ENCODE peak calls at places on chromosome 20, in four cellular contexts. One of them, this sample, is unnamed.
A peak's percentile ranks its signal among the peaks of the same experiment; 100 is the strongest.

GRCh38 chr20:39899881-39900280 is 789.2 kb downstream of the MAFB start:
- DNase-seq in IMR-90: no peak
- DNase-seq in H9: peak; percentile 58
- DNase-seq in H1: no peak
- DNase-seq in this sample: no peak

GRCh38 chr20:34311118-34312023 is 8.2 kb upstream of the AHCY start:
- DNase-seq in H9: peak; percentile 86
- DNase-seq in H1: peak; percentile 76
- DNase-seq in IMR-90: no peak
- DNase-seq in this sample: peak; percentile 85

GRCh38 chr20:34437330-34437986 is 74.4 kb downstream of the ITCH start:
- DNase-seq in H9: no peak
- DNase-seq in IMR-90: peak; percentile 74
- DNase-seq in H1: no peak
- DNase-seq in this sample: no peak

GRCh38 chr20:59421089-59421488 is 120.7 kb downstream of the EDN3 start:
- DNase-seq in IMR-90: no peak
- DNase-seq in H1: no peak
- DNase-seq in H9: no peak
- DNase-seq in this sample: no peak

GRCh38 chr20:17557675-17558006 is 12.2 kb upstream of the DSTN start:
- DNase-seq in IMR-90: peak; percentile 94
- DNase-seq in H1: no peak
- DNase-seq in H9: no peak
- DNase-seq in this sample: no peak

GRCh38 chr20:1810926-1811620 is 84.1 kb upstream of the SIRPA start:
- DNase-seq in IMR-90: peak; percentile 72
- DNase-seq in H9: no peak
- DNase-seq in H1: no peak
- DNase-seq in this sample: no peak

GRCh38 chr20:52746190-52746589 is 226.0 kb upstream of the TSHZ2 start:
- DNase-seq in H9: peak; percentile 61
- DNase-seq in H1: peak; percentile 52
- DNase-seq in IMR-90: no peak
- DNase-seq in this sample: peak; percentile 90

GRCh38 chr20:45020236-45020886 is 54.0 kb downstream of the STK4 start:
- DNase-seq in H1: no peak
- DNase-seq in H9: no peak
- DNase-seq in IMR-90: peak; percentile 33
- DNase-seq in this sample: no peak

GRCh38 chr20:33650753-33651561 is 11.2 kb upstream of the C20orf144 start:
- DNase-seq in H1: no peak
- DNase-seq in H9: no peak
- DNase-seq in IMR-90: no peak
- DNase-seq in this sample: no peak

GRCh38 chr20:3744806-3745685 is 12.6 kb downstream of the HSPA12B start:
- DNase-seq in IMR-90: no peak
- DNase-seq in H9: peak; percentile 98
- DNase-seq in H1: peak; percentile 100
- DNase-seq in this sample: peak; percentile 98

GRCh38 chr20:2746636-2747265 is 53.7 kb downstream of the CPXM1 start:
- DNase-seq in H1: no peak
- DNase-seq in IMR-90: no peak
- DNase-seq in H9: no peak
- DNase-seq in this sample: no peak

GRCh38 chr20:46215913-46216707 is 92.2 kb downstream of the CDH22 start:
- DNase-seq in H1: peak; percentile 77
- DNase-seq in H9: peak; percentile 91
- DNase-seq in IMR-90: peak; percentile 28
- DNase-seq in this sample: peak; percentile 99
- H2BK120ac ChIP-seq in H1: no peak overlapping the region
- H2BK120ac ChIP-seq in H9: no peak overlapping the region
- H2BK120ac ChIP-seq in IMR-90: no peak overlapping the region
- H2BK120ac ChIP-seq in this sample: no peak overlapping the region

DNA sequence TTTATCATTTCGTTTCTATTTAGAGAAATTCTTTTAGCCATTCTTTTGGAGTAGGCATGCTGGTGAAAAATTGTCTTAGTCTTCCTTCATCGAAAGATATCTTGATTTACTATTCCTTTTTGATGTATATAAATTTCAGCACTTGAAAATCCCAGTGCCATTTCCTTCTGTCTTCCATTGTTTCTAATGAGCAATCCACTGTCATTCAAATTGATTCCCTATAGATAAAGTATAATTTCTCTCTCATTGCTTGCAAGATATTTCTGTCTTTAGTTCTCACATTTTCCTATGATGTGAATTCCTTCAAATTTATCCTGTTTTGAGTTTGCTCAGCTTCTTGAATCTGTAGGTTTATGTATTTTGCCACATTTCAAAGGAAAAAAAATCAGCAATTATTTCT is 251.1 kb upstream of the CHD6 start:
- DNase-seq in H9: no peak
- DNase-seq in IMR-90: no peak
- DNase-seq in H1: no peak
- DNase-seq in this sample: no peak
- H3K56ac ChIP-seq in H9: no peak overlapping the region
- H3K56ac ChIP-seq in IMR-90: no peak overlapping the region
- H3K56ac ChIP-seq in H1: no peak overlapping the region
- H3K56ac ChIP-seq in this sample: no peak overlapping the region

DNA sequence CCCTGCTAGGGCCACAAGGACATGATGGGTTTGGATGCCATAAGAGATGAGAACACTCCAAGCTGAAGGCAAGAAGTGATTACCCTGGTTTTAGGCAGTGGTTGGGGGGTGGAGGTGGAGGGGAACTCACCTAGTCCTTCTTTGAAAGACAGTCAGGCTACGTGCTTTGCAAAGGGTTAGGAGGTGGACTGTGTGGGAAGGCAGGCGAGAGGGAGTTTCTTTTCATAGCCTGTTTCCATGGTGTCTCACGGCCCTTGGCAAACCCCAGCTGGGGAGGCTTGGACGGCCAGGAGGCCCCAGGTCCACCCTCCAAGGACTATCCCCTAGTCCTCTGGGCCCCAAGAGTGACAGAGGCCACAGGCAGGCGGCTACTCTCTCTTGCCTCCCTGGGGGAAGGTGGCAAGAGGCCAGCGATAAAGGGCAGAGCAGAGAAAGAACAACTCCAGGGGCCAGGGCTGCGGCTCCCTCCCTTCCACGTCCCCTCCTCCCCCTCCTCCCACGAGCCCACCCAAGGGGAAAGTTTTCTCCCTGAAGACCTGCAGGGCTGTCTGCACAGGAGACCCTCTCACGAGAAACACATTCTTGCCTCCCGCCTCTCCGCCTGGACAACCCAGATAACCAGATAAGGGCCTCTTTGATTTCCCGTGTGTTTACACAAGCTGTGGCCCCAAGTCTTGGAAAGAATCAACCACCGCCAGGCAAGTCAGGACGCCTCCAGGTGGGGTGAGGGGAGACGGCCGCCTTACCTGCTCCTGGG is 74.4 kb downstream of the NOL4L start:
- DNase-seq in H1: no peak
- DNase-seq in IMR-90: no peak
- DNase-seq in H9: peak; percentile 31
- DNase-seq in this sample: peak; percentile 50
- H2BK120ac ChIP-seq in H1: no peak overlapping the region
- H2BK120ac ChIP-seq in IMR-90: no peak overlapping the region
- H2BK120ac ChIP-seq in H9: no peak overlapping the region
- H2BK120ac ChIP-seq in this sample: no peak overlapping the region

GRCh38 chr20:10679269-10679668 is 5.5 kb upstream of the JAG1 start:
- DNase-seq in H1: no peak
- DNase-seq in IMR-90: peak; percentile 30
- DNase-seq in H9: no peak
- DNase-seq in this sample: no peak
- H3K56ac ChIP-seq in H1: no peak overlapping the region
- H3K56ac ChIP-seq in IMR-90: no peak overlapping the region
- H3K56ac ChIP-seq in H9: no peak overlapping the region
- H3K56ac ChIP-seq in this sample: no peak overlapping the region

DNA sequence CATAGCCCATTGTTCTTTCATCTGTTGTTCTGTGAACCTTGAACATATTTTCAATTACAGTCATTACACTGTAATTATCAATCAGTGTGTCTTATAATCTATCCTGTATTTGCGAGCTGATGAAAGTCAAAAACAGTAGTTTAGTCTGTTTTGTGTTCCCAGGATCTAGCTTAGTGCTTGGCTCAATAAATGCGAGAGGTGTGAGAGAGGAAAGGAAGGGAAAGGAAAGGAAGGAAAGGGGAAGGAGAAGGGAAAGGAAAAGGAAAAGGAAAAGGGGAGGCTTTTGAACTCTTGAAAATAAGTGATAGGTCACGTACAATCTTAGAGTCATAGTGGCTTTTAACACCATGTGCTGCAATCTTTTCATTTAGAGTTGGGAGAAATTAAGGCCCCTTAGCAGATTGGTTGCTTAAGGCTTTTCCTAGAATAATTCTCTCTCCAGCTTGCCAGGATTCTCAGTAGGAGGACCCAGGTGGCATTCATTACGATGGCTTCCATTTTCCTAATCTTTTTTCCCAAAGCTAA is 433.8 kb upstream of the PLCB4 start:
- DNase-seq in IMR-90: no peak
- DNase-seq in H1: no peak
- DNase-seq in H9: no peak
- DNase-seq in this sample: no peak
- H2BK120ac ChIP-seq in IMR-90: no peak overlapping the region
- H2BK120ac ChIP-seq in H1: no peak overlapping the region
- H2BK120ac ChIP-seq in H9: no peak overlapping the region
- H2BK120ac ChIP-seq in this sample: no peak overlapping the region

DNA sequence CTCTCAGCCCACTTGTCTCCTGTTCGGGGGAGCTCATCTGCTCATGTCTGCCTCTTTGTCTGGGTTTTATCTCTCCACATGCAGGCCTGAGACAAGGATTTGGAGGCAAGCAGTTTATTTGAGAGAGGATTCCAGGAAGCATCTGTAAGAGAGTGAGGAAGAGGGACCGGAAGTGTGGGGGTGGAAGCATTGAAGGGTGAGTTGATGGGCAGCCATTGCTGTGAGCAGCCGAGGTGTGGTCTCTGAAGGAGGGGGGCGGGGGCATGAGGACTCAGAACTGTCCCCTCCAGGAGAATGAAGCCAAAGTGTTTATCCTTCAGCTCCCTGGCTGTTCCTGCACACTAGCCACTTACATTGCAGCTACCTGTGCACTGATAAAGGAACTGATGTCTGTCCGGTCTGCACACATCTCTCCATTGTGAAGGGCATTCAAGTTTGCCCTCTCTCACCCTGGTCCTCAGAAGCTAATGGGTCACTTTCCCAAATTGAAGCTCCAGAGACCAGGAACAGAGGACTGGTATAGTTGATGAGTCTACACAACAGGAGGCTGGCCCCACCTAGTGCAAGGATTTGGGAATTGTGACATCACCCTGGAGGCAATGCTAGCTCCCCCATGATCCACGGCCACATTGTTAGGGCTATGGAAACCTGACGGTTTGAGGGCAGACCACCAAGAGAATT is 100.5 kb upstream of the FOXA2 start:
- DNase-seq in IMR-90: no peak
- DNase-seq in H1: no peak
- DNase-seq in H9: no peak
- DNase-seq in this sample: no peak
- H3K56ac ChIP-seq in IMR-90: no peak overlapping the region
- H3K56ac ChIP-seq in H1: no peak overlapping the region
- H3K56ac ChIP-seq in H9: no peak overlapping the region
- H3K56ac ChIP-seq in this sample: no peak overlapping the region

DNA sequence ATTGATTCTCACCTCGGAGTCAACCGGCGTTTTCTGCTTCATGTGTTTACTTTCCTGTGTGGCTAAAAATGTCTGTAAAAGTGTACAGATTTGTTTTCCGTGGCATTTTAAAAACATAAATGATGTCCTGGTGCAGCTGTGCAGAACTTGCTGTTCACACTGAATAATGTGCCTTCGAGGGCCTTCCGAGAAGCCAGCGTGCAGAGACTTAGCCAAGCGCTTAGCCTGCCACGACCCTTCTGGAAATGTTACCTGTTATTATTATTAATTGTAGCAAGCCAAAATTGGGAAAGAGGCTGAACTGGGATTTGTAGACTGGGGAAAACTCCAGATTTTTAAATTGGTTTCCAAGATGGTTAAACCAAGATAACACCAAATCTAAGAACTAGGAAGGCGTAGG is 335.8 kb downstream of the CDH4 start:
- DNase-seq in H1: no peak
- DNase-seq in H9: no peak
- DNase-seq in IMR-90: no peak
- DNase-seq in this sample: peak; percentile 13
- H2BK120ac ChIP-seq in H1: no peak overlapping the region
- H2BK120ac ChIP-seq in H9: no peak overlapping the region
- H2BK120ac ChIP-seq in IMR-90: peak overlapping the region; percentile 89
- H2BK120ac ChIP-seq in this sample: no peak overlapping the region

GRCh38 chr20:37362231-37362792 is 16.4 kb downstream of the SRC start:
- DNase-seq in H1: no peak
- DNase-seq in IMR-90: no peak
- DNase-seq in H9: no peak
- DNase-seq in this sample: no peak
- H3K56ac ChIP-seq in H1: no peak overlapping the region
- H3K56ac ChIP-seq in IMR-90: no peak overlapping the region
- H3K56ac ChIP-seq in H9: no peak overlapping the region
- H3K56ac ChIP-seq in this sample: no peak overlapping the region

DNA sequence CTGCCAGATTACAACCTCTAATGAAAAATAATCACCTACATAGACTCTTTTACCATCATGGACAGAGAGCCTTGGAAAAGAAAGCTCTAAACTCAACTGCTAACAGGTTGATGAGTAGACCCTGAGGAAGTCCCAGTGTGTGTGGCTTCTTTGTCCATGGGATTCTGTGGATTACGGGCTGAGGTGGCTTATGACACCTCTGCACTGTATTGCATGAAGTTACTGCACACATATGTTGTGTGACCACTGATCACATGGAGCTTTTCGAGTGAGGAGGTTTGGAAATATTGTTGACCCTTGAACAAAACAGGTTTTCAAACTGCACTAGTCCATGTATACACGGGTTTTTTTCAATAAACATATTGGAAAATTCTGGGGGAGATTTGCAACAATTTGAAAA is 124.4 kb downstream of the RIN2 start:
- DNase-seq in IMR-90: no peak
- DNase-seq in H1: no peak
- DNase-seq in H9: no peak
- DNase-seq in this sample: no peak
- H2BK120ac ChIP-seq in IMR-90: peak overlapping the region; percentile 83
- H2BK120ac ChIP-seq in H1: no peak overlapping the region
- H2BK120ac ChIP-seq in H9: no peak overlapping the region
- H2BK120ac ChIP-seq in this sample: no peak overlapping the region

This sample was measured in mesendoderm.